ENCODE peak calls at places on chromosomes 7 and 10, in eight cellular contexts. C is ascending aorta; G is SJSA1; J is Panc1; R is naive thymus-derived CD4-positive, alpha-beta T cell; I is breast epithelium; E is neural progenitor cell; U is tibial artery. D is an unnamed sample.

GRCh38 chr10:12350925-12351324 is 1.6 kb downstream of the CAMK1D start:
- DNase-seq in C (no peak), G (no peak), J (no peak), R (no peak), I (no peak), E (peak; percentile 15), U (no peak), D (no peak)

GRCh38 chr7:124032369-124033092 is at the start of gene TMEM229A:
- DNase-seq in C (no peak), G (no peak), J (no peak), R (no peak), I (peak; percentile 53), E (peak; percentile 87), U (no peak), D (peak; percentile 84)

GRCh38 chr10:62248465-62248864 is 20.2 kb downstream of the RTKN2 start:
- DNase-seq in C (no peak), G (no peak), J (no peak), R (no peak), I (no peak), E (no peak), U (no peak), D (no peak)

GRCh38 chr7:151851160-151851751 is 25.7 kb downstream of the PRKAG2 start:
- DNase-seq in C (no peak), G (no peak), J (no peak), R (peak; percentile 17), I (no peak), E (no peak), U (peak; percentile 56), D (no peak)

GRCh38 chr7:131188367-131189339 is 139.0 kb upstream of the MKLN1 start:
- DNase-seq in C (peak; percentile 65), G (peak; percentile 81), J (peak; percentile 93), R (peak; percentile 8), I (no peak), E (no peak), U (peak; percentile 54), D (peak; percentile 44)

GRCh38 chr7:140533394-140533872 is 54.1 kb upstream of the MKRN1 start:
- DNase-seq in C (no peak), G (no peak), J (no peak), R (no peak), I (no peak), E (no peak), U (no peak), D (peak; percentile 41)

GRCh38 chr7:87876759-87877234 is 504 bp downstream of the DBF4 start:
- DNase-seq in C (peak; percentile 79), G (peak; percentile 56), J (no peak), R (peak; percentile 17), I (peak; percentile 57), E (peak; percentile 84), U (peak; percentile 57), D (peak; percentile 80)

GRCh38 chr10:93208717-93209464 is 135.2 kb downstream of the CYP26A1 start:
- DNase-seq in C (no peak), G (no peak), J (no peak), R (no peak), I (peak; percentile 60), E (no peak), U (no peak), D (no peak)

GRCh38 chr7:148261996-148262688 is 328.4 kb upstream of the C7orf33 start:
- DNase-seq in C (no peak), G (no peak), J (no peak), R (no peak), I (no peak), E (peak; percentile 6), U (no peak), D (no peak)

GRCh38 chr7:13198036-13198435 is 510.6 kb downstream of the ARL4A start:
- DNase-seq in C (no peak), G (no peak), J (no peak), R (no peak), I (no peak), E (no peak), U (no peak), D (no peak)

GRCh38 chr10:87541114-87541513 is 36.4 kb downstream of the MINPP1 start:
- DNase-seq in C (no peak), G (no peak), J (peak; percentile 8), R (no peak), I (no peak), E (no peak), U (no peak), D (no peak)

GRCh38 chr7:50418934-50419333 is 31.2 kb downstream of the FIGNL1 start:
- DNase-seq in C (no peak), G (no peak), J (no peak), R (no peak), I (no peak), E (no peak), U (no peak), D (no peak)

GRCh38 chr7:143229054-143229790 is 7.4 kb downstream of the TAS2R40 start:
- DNase-seq in C (no peak), G (no peak), J (no peak), R (no peak), I (no peak), E (peak; percentile 16), U (no peak), D (no peak)

GRCh38 chr7:148987751-148988512 is 40.4 kb downstream of the PDIA4 start:
- DNase-seq in C (no peak), G (no peak), J (no peak), R (no peak), I (no peak), E (peak; percentile 39), U (no peak), D (peak; percentile 44)

GRCh38 chr10:124005091-124005490 is 88.3 kb downstream of the CHST15 start:
- DNase-seq in C (peak; percentile 58), G (peak; percentile 28), J (no peak), R (no peak), I (no peak), E (no peak), U (no peak), D (no peak)

GRCh38 chr7:117402109-117402508 is 25.2 kb downstream of the ASZ1 start:
- DNase-seq in C (no peak), G (no peak), J (no peak), R (no peak), I (no peak), E (peak; percentile 1), U (no peak), D (no peak)

GRCh38 chr7:99791667-99792356 is 7.8 kb upstream of the CYP3A4 start:
- DNase-seq in C (no peak), G (no peak), J (no peak), R (no peak), I (no peak), E (no peak), U (no peak), D (no peak)

GRCh38 chr7:28774529-28775057 is 183.5 kb downstream of the TRIL start:
- DNase-seq in C (no peak), G (no peak), J (no peak), R (no peak), I (no peak), E (no peak), U (no peak), D (no peak)

GRCh38 chr7:144384071-144384470 is 19.4 kb downstream of the NOBOX start:
- DNase-seq in C (no peak), G (no peak), J (no peak), R (no peak), I (no peak), E (no peak), U (no peak), D (peak; percentile 78)

GRCh38 chr10:98460837-98461499 is 14.2 kb upstream of the HPS1 start:
- DNase-seq in C (peak; percentile 85), G (peak; percentile 80), J (peak; percentile 84), R (no peak), I (no peak), E (no peak), U (peak; percentile 50), D (peak; percentile 92)

GRCh38 chr10:5013385-5013784 is 9.7 kb upstream of the AKR1C2 start:
- DNase-seq in C (no peak), G (no peak), J (no peak), R (no peak), I (no peak), E (no peak), U (no peak), D (no peak)

GRCh38 chr10:5014936-5015335 is 11.3 kb upstream of the AKR1C2 start:
- DNase-seq in C (no peak), G (no peak), J (no peak), R (no peak), I (no peak), E (peak; percentile 8), U (no peak), D (no peak)

GRCh38 chr10:5018150-5018549 is 14.5 kb upstream of the AKR1C2 start:
- DNase-seq in C (no peak), G (no peak), J (no peak), R (no peak), I (no peak), E (no peak), U (no peak), D (no peak)

GRCh38 chr10:5012595-5012994 is 8.9 kb upstream of the AKR1C2 start:
- DNase-seq in C (no peak), G (no peak), J (no peak), R (no peak), I (no peak), E (no peak), U (no peak), D (no peak)
- H3K4me1 ChIP-seq in C (peaks cover 13% of the 10 kb centered on the region), G (no peaks in the 10 kb centered on the region), J (no peaks in the 10 kb centered on the region), R (no peaks in the 10 kb centered on the region), I (no peaks in the 10 kb centered on the region), E (no peaks in the 10 kb centered on the region), U (no peaks in the 10 kb centered on the region), D (no peaks in the 10 kb centered on the region)

GRCh38 chr7:47536705-47537611 is 45.0 kb downstream of the TNS3 start:
- DNase-seq in C (peak; percentile 75), G (peak; percentile 84), J (no peak), R (no peak), I (peak; percentile 68), E (peak; percentile 82), U (peak; percentile 73), D (peak; percentile 77)

GRCh38 chr7:47534322-47535032 is 47.4 kb downstream of the TNS3 start:
- DNase-seq in C (no peak), G (no peak), J (peak; percentile 80), R (no peak), I (no peak), E (peak; percentile 56), U (no peak), D (peak; percentile 67)

GRCh38 chr7:47537716-47538640 is 43.9 kb downstream of the TNS3 start:
- DNase-seq in C (no peak), G (peak; percentile 83), J (no peak), R (no peak), I (no peak), E (no peak), U (no peak), D (no peak)

GRCh38 chr7:47535033-47535703 is 46.7 kb downstream of the TNS3 start:
- DNase-seq in C (no peak), G (no peak), J (no peak), R (no peak), I (no peak), E (peak; percentile 75), U (peak; percentile 4), D (peak; percentile 38)

GRCh38 chr7:47535704-47536628 is 45.9 kb downstream of the TNS3 start:
- DNase-seq in C (no peak), G (no peak), J (no peak), R (no peak), I (no peak), E (peak; percentile 48), U (peak; percentile 12), D (no peak)
- H3K4me1 ChIP-seq in C (peaks cover 17% of the 10 kb centered on the region), G (peaks cover 76% of the 10 kb centered on the region), J (peaks cover 85% of the 10 kb centered on the region), R (no peaks in the 10 kb centered on the region), I (peaks cover 7% of the 10 kb centered on the region), E (peaks cover 43% of the 10 kb centered on the region), U (no peaks in the 10 kb centered on the region), D (peaks cover 68% of the 10 kb centered on the region)

GRCh38 chr10:30433779-30434272 is at the start of gene MAP3K8:
- DNase-seq in C (peak; percentile 97), G (peak; percentile 90), J (no peak), R (peak; percentile 72), I (peak; percentile 90), E (peak; percentile 93), U (peak; percentile 93), D (peak; percentile 93)
- H3K4me1 ChIP-seq in C (peaks cover 10% of the 10 kb centered on the region), G (peaks cover 38% of the 10 kb centered on the region), J (peaks cover 24% of the 10 kb centered on the region), R (peaks cover 21% of the 10 kb centered on the region), I (no peaks in the 10 kb centered on the region), E (peaks cover 30% of the 10 kb centered on the region), U (no peaks in the 10 kb centered on the region), D (peaks cover 33% of the 10 kb centered on the region)

GRCh38 chr7:23462846-23463245 is 7.4 kb downstream of the IGF2BP3 start:
- DNase-seq in C (no peak), G (no peak), J (no peak), R (no peak), I (no peak), E (no peak), U (no peak), D (peak; percentile 37)
- H3K4me1 ChIP-seq in C (peaks cover under 1% of the 10 kb centered on the region), G (peaks cover 20% of the 10 kb centered on the region), J (peaks cover 46% of the 10 kb centered on the region), R (peaks cover 7% of the 10 kb centered on the region), I (no peaks in the 10 kb centered on the region), E (peaks cover 38% of the 10 kb centered on the region), U (no peaks in the 10 kb centered on the region), D (peaks cover 39% of the 10 kb centered on the region)

D was measured in hepatocyte.